ENCODE peak calls at places on chromosome 10, in five cellular contexts. G is neuronal stem cell, D is IMR-90, R is H9, Y is trophoblast cell. S is an unnamed sample.

GRCh38 chr10:50603151-50603850 is 20.5 kb downstream of the SGMS1 start:
- DNase-seq in G (no peak), R (no peak), D (no peak), Y (no peak), S (no peak)

GRCh38 chr10:93488956-93489528 is 6.9 kb upstream of the MYOF start:
- DNase-seq in Y (peak; percentile 8), D (peak; percentile 37), R (no peak), G (no peak), S (no peak)

GRCh38 chr10:102775973-102776669 is 32.4 kb downstream of the WBP1L start:
- DNase-seq in Y (peak; percentile 32), D (peak; percentile 91), R (peak; percentile 43), G (no peak), S (peak; percentile 97)

GRCh38 chr10:64115913-64116643 is 594.9 kb downstream of the REEP3 start:
- DNase-seq in G (no peak), R (peak; percentile 57), Y (peak; percentile 8), D (no peak), S (peak; percentile 4)

GRCh38 chr10:78913219-78914059 is 155.3 kb upstream of the ZMIZ1 start:
- DNase-seq in G (peak; percentile 73), Y (no peak), D (no peak), R (peak; percentile 68), S (no peak)

GRCh38 chr10:101670635-101671034 is 24.3 kb downstream of the FBXW4 start:
- DNase-seq in D (no peak), R (no peak), G (no peak), Y (no peak), S (no peak)

GRCh38 chr10:86585037-86585725 is 63.6 kb upstream of the WAPL start:
- DNase-seq in Y (peak; percentile 50), R (peak; percentile 85), D (peak; percentile 48), G (peak; percentile 66), S (peak; percentile 72)

GRCh38 chr10:26717476-26717875 is 20.0 kb downstream of the PDSS1 start:
- DNase-seq in R (no peak), G (no peak), Y (no peak), D (no peak), S (no peak)

GRCh38 chr10:12590682-12591642 is 241.6 kb downstream of the CAMK1D start:
- DNase-seq in R (no peak), D (no peak), Y (no peak), G (no peak), S (no peak)

GRCh38 chr10:124384142-124384541 is 34.6 kb downstream of the OAT start:
- DNase-seq in Y (no peak), R (no peak), D (no peak), G (no peak), S (no peak)

GRCh38 chr10:93680414-93681047 is 21.9 kb downstream of the FRA10AC1 start:
- DNase-seq in Y (peak; percentile 4), R (no peak), G (peak; percentile 20), D (peak; percentile 37), S (peak; percentile 48)

GRCh38 chr10:17143055-17143690 is 13.6 kb upstream of the CUBN start:
- DNase-seq in Y (no peak), R (no peak), G (no peak), D (peak; percentile 15), S (no peak)

GRCh38 chr10:33134011-33134751 is 176.2 kb upstream of the ITGB1 start:
- DNase-seq in G (no peak), Y (peak; percentile 66), R (no peak), D (peak; percentile 88), S (peak; percentile 85)

GRCh38 chr10:93757136-93757535 is 600 bp upstream of the LGI1 start:
- DNase-seq in G (no peak), R (peak; percentile 52), D (no peak), Y (no peak), S (no peak)

GRCh38 chr10:8584666-8585065 is 530.2 kb downstream of the GATA3 start:
- DNase-seq in Y (no peak), G (no peak), D (no peak), R (no peak), S (no peak)

GRCh38 chr10:792792-793100 is 103.3 kb upstream of the DIP2C start:
- DNase-seq in G (no peak), Y (no peak), R (no peak), D (peak; percentile 86), S (peak; percentile 31)

GRCh38 chr10:110793887-110794286 is 77.8 kb upstream of the PDCD4 start:
- DNase-seq in Y (no peak), D (peak; percentile 7), G (no peak), R (no peak), S (no peak)

DNA sequence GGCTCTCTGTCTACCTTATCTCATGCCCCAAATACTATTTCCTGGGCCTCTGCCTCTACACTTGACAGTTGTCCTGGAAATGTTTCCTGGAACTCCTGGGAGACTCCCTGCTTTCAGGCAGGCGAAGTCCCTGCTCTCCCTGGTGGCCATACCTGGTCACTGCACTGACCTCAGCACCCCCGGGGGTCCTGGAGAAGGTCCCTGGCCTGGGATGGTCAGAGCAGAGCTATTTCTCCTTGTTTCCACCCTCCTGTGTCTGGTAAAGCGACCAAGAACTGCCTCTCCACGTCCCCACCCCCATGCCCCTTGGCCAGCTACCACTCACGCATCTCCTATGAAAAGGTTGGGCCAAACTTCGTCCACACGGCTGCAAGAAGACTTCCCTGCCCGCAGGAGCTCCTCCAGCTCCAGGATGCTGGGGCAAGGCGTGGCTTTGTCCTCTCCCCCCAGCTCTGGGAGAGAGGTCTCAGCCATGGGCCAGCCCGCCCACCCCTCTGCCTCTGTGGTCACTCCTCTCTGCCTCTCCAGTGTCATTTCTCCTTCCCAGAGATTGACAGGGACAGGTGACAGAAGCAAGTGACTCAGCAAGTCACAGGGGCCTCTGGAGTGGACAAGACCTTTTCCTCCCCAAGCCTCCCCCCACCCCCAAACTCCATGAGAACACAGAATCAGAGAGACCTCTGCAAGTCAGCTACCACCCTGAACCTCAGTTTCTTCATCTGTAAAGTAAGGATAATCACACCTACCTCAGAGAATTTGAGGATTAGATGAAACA is 2.6 kb upstream of the SAMD8 start:
- DNase-seq in G (peak; percentile 33), Y (no peak), D (no peak), R (peak; percentile 80), S (peak; percentile 39)
- H4K91ac ChIP-seq in G (no peak overlapping the region), Y (peak overlapping the region; percentile 16), D (no peak overlapping the region), R (no peak overlapping the region), S (no peak overlapping the region)

GRCh38 chr10:69870591-69870990 is 68.9 kb downstream of the COL13A1 start:
- DNase-seq in D (no peak), R (no peak), Y (no peak), G (no peak), S (no peak)
- H4K8ac ChIP-seq in D (no peak overlapping the region), R (no peak overlapping the region), Y (no peak overlapping the region), G (no peak overlapping the region), S (no peak overlapping the region)

DNA sequence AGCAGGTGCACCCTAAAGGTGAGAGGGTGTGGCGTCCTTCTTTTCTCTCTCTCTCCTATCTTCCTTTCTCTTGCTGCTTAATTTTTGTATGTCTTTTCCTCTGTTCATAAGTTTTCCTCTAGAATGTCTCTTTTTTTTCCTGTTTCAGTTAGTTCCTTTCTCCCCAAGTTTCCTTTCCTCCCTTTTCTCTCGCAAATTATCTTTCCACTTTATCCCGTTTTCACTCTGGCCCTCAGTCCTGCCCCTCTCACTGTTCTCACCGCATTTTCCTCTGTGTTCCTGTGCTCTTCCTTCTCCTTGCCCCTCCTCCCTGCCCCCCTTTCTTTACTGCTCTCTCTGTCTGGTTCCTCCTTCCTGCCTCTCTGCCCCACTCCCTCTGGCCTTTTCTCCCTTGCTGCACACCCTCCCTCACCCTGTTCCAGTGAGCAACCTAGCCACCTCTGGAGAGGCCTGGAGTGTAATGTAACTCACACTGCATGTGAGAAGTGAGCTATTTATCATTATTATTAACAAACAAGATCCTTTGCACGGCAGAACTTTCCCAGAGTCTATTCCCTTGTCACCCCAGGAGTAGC is 158.5 kb downstream of the C10orf105 start:
- DNase-seq in Y (no peak), R (no peak), G (no peak), D (no peak), S (no peak)
- H2BK5ac ChIP-seq in Y (no peak overlapping the region), R (no peak overlapping the region), G (no peak overlapping the region), D (no peak overlapping the region), S (no peak overlapping the region)

DNA sequence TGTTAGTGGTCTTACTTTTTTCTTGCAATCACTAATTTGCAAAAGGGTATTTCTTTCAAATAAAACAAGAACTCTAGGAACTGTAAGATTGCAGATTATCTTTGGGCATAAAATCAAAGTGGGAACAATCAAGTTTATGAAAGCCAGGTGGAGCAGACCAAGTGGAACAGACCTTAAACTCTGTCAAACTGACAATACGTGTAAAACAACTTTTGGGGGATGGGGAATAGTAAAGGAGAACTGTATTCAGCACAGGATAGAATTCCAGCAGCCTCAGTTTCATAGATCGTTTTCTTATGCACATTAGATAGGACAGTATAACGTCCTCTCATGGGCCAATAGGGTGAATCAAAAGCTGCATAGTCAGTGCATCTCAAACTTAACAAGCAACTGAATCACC is 120.7 kb downstream of the PIP4K2A start:
- DNase-seq in R (no peak), D (no peak), G (no peak), Y (no peak), S (no peak)
- H4K91ac ChIP-seq in R (no peak overlapping the region), D (no peak overlapping the region), G (no peak overlapping the region), Y (no peak overlapping the region), S (no peak overlapping the region)

GRCh38 chr10:3828404-3829192 is 43.6 kb upstream of the KLF6 start:
- DNase-seq in D (peak; percentile 86), R (no peak), G (no peak), Y (peak; percentile 87), S (peak; percentile 84)
- H4K8ac ChIP-seq in D (peak overlapping the region; percentile 41), R (no peak overlapping the region), G (no peak overlapping the region), Y (peak overlapping the region; percentile 8), S (peak overlapping the region; percentile 49)

GRCh38 chr10:122170802-122171201 is 100.3 kb upstream of the BTBD16 start:
- DNase-seq in Y (no peak), D (no peak), R (no peak), G (no peak), S (no peak)

GRCh38 chr10:122171270-122171669 is 99.8 kb upstream of the BTBD16 start:
- DNase-seq in D (no peak), R (no peak), Y (no peak), G (no peak), S (no peak)

GRCh38 chr10:122173337-122173736 is 97.8 kb upstream of the BTBD16 start:
- DNase-seq in G (no peak), R (no peak), D (no peak), Y (no peak), S (no peak)

GRCh38 chr10:122173766-122174435 is 97.2 kb upstream of the BTBD16 start:
- DNase-seq in G (no peak), D (no peak), R (no peak), Y (peak; percentile 42), S (no peak)

DNA sequence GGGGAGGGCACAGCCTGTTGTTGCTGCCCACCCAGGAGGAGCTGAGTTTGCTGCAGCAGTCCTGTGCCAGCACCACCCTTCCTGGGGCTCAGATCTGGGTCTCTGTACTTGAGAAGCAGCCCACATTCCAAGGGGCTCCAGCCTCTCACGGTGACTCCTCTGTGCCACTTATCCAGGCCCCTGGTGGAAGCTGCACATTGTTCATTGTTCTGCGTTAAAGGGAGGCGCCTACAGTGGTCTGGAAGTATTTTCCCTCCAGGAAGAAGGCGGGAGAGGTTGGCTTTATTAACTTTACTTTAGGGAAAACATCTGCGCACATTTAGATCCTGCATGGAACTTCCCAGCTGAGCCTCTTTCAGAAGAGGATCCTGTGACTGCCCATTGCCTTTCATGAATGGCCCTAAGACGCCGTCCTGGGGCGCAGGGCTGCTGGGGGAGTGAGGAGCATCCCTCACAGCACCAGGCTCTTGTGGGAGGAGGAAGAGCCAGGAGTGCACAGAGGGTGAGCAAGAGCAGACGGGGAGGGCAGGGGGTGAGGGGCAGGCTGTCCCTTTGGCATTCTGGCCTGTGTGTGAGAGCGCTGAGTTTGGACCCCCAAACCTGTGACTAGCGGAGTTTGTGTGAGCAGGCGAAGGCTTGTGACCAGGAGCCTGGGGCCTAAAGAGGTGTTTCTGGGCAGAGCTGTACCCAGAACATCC is 98.6 kb upstream of the BTBD16 start:
- DNase-seq in R (no peak), G (no peak), Y (no peak), D (no peak), S (no peak)
- H2BK5ac ChIP-seq in R (no peak overlapping the region), G (no peak overlapping the region), Y (no peak overlapping the region), D (no peak overlapping the region), S (no peak overlapping the region)

GRCh38 chr10:71687480-71687879 is 32.1 kb downstream of the C10orf105 start:
- DNase-seq in R (no peak), D (no peak), G (no peak), Y (no peak), S (no peak)
- H4K91ac ChIP-seq in R (no peak overlapping the region), D (no peak overlapping the region), G (no peak overlapping the region), Y (no peak overlapping the region), S (no peak overlapping the region)